ENCODE peak calls at places on chromosomes 12 and 14, in six cellular contexts. One of them, this sample, is unnamed. For H3K27me3, the result is how much of the 10 kb centered on the place peaks cover.

GRCh38 chr12:25806271-25806670 is 152.2 kb upstream of the RASSF8 start:
- DNase-seq in upper lobe of right lung: no peak
- DNase-seq in cardiac muscle cell: no peak
- DNase-seq in stomach: no peak
- DNase-seq in BJ: peak
- DNase-seq in hepatocyte: no peak
- DNase-seq in this sample: peak

GRCh38 chr14:25231006-25231405 is 181.1 kb upstream of the STXBP6 start:
- DNase-seq in upper lobe of right lung: no peak
- DNase-seq in cardiac muscle cell: no peak
- DNase-seq in stomach: peak
- DNase-seq in BJ: no peak
- DNase-seq in hepatocyte: no peak
- DNase-seq in this sample: no peak

GRCh38 chr12:15794196-15794595 is 5.0 kb upstream of the EPS8 start:
- DNase-seq in upper lobe of right lung: no peak
- DNase-seq in cardiac muscle cell: no peak
- DNase-seq in stomach: no peak
- DNase-seq in BJ: no peak
- DNase-seq in hepatocyte: no peak
- DNase-seq in this sample: no peak

GRCh38 chr14:61547186-61548121 is 147.9 kb upstream of the HIF1A start:
- DNase-seq in upper lobe of right lung: no peak
- DNase-seq in cardiac muscle cell: no peak
- DNase-seq in stomach: no peak
- DNase-seq in BJ: no peak
- DNase-seq in hepatocyte: peak
- DNase-seq in this sample: peak

GRCh38 chr12:93778306-93778705 is 101.1 kb downstream of the CRADD start:
- DNase-seq in upper lobe of right lung: no peak
- DNase-seq in cardiac muscle cell: no peak
- DNase-seq in stomach: no peak
- DNase-seq in BJ: peak
- DNase-seq in hepatocyte: peak
- DNase-seq in this sample: peak

GRCh38 chr12:95182868-95183415 is 34.3 kb downstream of the FGD6 start:
- DNase-seq in upper lobe of right lung: no peak
- DNase-seq in cardiac muscle cell: no peak
- DNase-seq in stomach: no peak
- DNase-seq in BJ: no peak
- DNase-seq in hepatocyte: no peak
- DNase-seq in this sample: peak

GRCh38 chr14:93716410-93717221 is 71.7 kb downstream of the PRIMA1 start:
- DNase-seq in upper lobe of right lung: no peak
- DNase-seq in cardiac muscle cell: no peak
- DNase-seq in stomach: no peak
- DNase-seq in BJ: no peak
- DNase-seq in hepatocyte: no peak
- DNase-seq in this sample: no peak

GRCh38 chr12:53174881-53175491 is 5.5 kb upstream of the ZNF740 start:
- DNase-seq in upper lobe of right lung: no peak
- DNase-seq in cardiac muscle cell: peak
- DNase-seq in stomach: no peak
- DNase-seq in BJ: no peak
- DNase-seq in hepatocyte: peak
- DNase-seq in this sample: peak

GRCh38 chr12:52041695-52042123 is 9.5 kb upstream of the NR4A1 start:
- DNase-seq in upper lobe of right lung: no peak
- DNase-seq in cardiac muscle cell: peak
- DNase-seq in stomach: peak
- DNase-seq in BJ: no peak
- DNase-seq in hepatocyte: peak
- DNase-seq in this sample: no peak

GRCh38 chr12:14613718-14614117 is 46.0 kb upstream of the PLBD1 start:
- DNase-seq in upper lobe of right lung: no peak
- DNase-seq in cardiac muscle cell: no peak
- DNase-seq in stomach: no peak
- DNase-seq in BJ: no peak
- DNase-seq in hepatocyte: no peak
- DNase-seq in this sample: peak

GRCh38 chr12:14612250-14612649 is 44.6 kb upstream of the PLBD1 start:
- DNase-seq in upper lobe of right lung: no peak
- DNase-seq in cardiac muscle cell: no peak
- DNase-seq in stomach: no peak
- DNase-seq in BJ: no peak
- DNase-seq in hepatocyte: no peak
- DNase-seq in this sample: no peak

GRCh38 chr12:14614704-14615121 is 47.0 kb upstream of the PLBD1 start:
- DNase-seq in upper lobe of right lung: no peak
- DNase-seq in cardiac muscle cell: no peak
- DNase-seq in stomach: no peak
- DNase-seq in BJ: no peak
- DNase-seq in hepatocyte: no peak
- DNase-seq in this sample: peak

GRCh38 chr12:14612895-14613294 is 45.2 kb upstream of the PLBD1 start:
- DNase-seq in upper lobe of right lung: no peak
- DNase-seq in cardiac muscle cell: no peak
- DNase-seq in stomach: no peak
- DNase-seq in BJ: no peak
- DNase-seq in hepatocyte: no peak
- DNase-seq in this sample: no peak

GRCh38 chr12:14611640-14612203 is 44.0 kb upstream of the PLBD1 start:
- DNase-seq in upper lobe of right lung: no peak
- DNase-seq in cardiac muscle cell: no peak
- DNase-seq in stomach: no peak
- DNase-seq in BJ: no peak
- DNase-seq in hepatocyte: no peak
- DNase-seq in this sample: no peak
- H3K4me3 ChIP-seq in upper lobe of right lung: no peak
- H3K4me3 ChIP-seq in cardiac muscle cell: no peak
- H3K4me3 ChIP-seq in stomach: no peak
- H3K4me3 ChIP-seq in BJ: no peak
- H3K4me3 ChIP-seq in hepatocyte: no peak
- H3K4me3 ChIP-seq in this sample: no peak

GRCh38 chr14:99029916-99030305 is 242.1 kb downstream of the BCL11B start:
- DNase-seq in upper lobe of right lung: no peak
- DNase-seq in cardiac muscle cell: no peak
- DNase-seq in stomach: no peak
- DNase-seq in BJ: no peak
- DNase-seq in hepatocyte: no peak
- DNase-seq in this sample: no peak

GRCh38 chr14:99028041-99028440 is 244.0 kb downstream of the BCL11B start:
- DNase-seq in upper lobe of right lung: no peak
- DNase-seq in cardiac muscle cell: no peak
- DNase-seq in stomach: no peak
- DNase-seq in BJ: no peak
- DNase-seq in hepatocyte: no peak
- DNase-seq in this sample: no peak

GRCh38 chr14:99028521-99028920 is 243.5 kb downstream of the BCL11B start:
- DNase-seq in upper lobe of right lung: no peak
- DNase-seq in cardiac muscle cell: no peak
- DNase-seq in stomach: no peak
- DNase-seq in BJ: no peak
- DNase-seq in hepatocyte: no peak
- DNase-seq in this sample: no peak

GRCh38 chr14:99029150-99029915 is 242.7 kb downstream of the BCL11B start:
- DNase-seq in upper lobe of right lung: no peak
- DNase-seq in cardiac muscle cell: no peak
- DNase-seq in stomach: no peak
- DNase-seq in BJ: no peak
- DNase-seq in hepatocyte: no peak
- DNase-seq in this sample: no peak

GRCh38 chr14:99030436-99030835 is 241.6 kb downstream of the BCL11B start:
- DNase-seq in upper lobe of right lung: no peak
- DNase-seq in cardiac muscle cell: no peak
- DNase-seq in stomach: no peak
- DNase-seq in BJ: no peak
- DNase-seq in hepatocyte: no peak
- DNase-seq in this sample: no peak
- H3K27me3 ChIP-seq in upper lobe of right lung: under half
- H3K27me3 ChIP-seq in cardiac muscle cell: under half
- H3K27me3 ChIP-seq in stomach: under half
- H3K27me3 ChIP-seq in BJ: under half
- H3K27me3 ChIP-seq in hepatocyte: under half
- H3K27me3 ChIP-seq in this sample: under half

DNA sequence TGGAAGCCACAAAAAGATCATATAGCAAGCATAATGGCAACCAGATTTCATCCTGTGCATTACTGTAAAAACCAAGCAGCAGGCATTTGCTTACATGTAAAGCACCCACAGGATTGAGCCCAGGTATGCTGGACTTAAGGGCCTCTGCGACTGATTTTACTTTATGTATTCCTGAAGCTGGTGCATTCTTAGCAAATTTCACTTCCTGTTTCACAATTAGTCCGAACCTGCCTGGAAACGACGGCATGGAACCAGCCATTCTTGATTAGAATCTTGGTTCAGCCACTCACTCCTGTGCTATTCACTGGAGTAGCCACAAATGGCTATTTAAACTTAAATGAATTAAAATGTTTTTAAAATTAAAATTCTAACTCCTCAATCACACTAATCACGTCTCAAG is 239.2 kb downstream of the NUAK1 start:
- DNase-seq in upper lobe of right lung: no peak
- DNase-seq in cardiac muscle cell: no peak
- DNase-seq in stomach: no peak
- DNase-seq in BJ: no peak
- DNase-seq in hepatocyte: no peak
- DNase-seq in this sample: peak
- TF ChIP-seq CTCF in upper lobe of right lung: no peak
- TF ChIP-seq CTCF in cardiac muscle cell: no peak
- TF ChIP-seq CTCF in stomach: no peak
- TF ChIP-seq CTCF in BJ: no peak
- TF ChIP-seq CTCF in hepatocyte: no peak
- TF ChIP-seq CTCF in this sample: no peak

GRCh38 chr12:46126050-46126727 is 135.8 kb upstream of the SCAF11 start:
- DNase-seq in upper lobe of right lung: no peak
- DNase-seq in cardiac muscle cell: no peak
- DNase-seq in stomach: no peak
- DNase-seq in BJ: no peak
- DNase-seq in hepatocyte: no peak
- DNase-seq in this sample: peak
- H3K4me3 ChIP-seq in upper lobe of right lung: no peak
- H3K4me3 ChIP-seq in cardiac muscle cell: no peak
- H3K4me3 ChIP-seq in stomach: peak
- H3K4me3 ChIP-seq in BJ: no peak
- H3K4me3 ChIP-seq in hepatocyte: no peak
- H3K4me3 ChIP-seq in this sample: no peak

GRCh38 chr14:100895411-100895810 is 8.1 kb downstream of the RTL1 start:
- DNase-seq in upper lobe of right lung: no peak
- DNase-seq in cardiac muscle cell: no peak
- DNase-seq in stomach: no peak
- DNase-seq in BJ: no peak
- DNase-seq in hepatocyte: no peak
- DNase-seq in this sample: no peak
- H3K27me3 ChIP-seq in upper lobe of right lung: under half
- H3K27me3 ChIP-seq in cardiac muscle cell: under half
- H3K27me3 ChIP-seq in stomach: under half
- H3K27me3 ChIP-seq in BJ: under half
- H3K27me3 ChIP-seq in hepatocyte: under half
- H3K27me3 ChIP-seq in this sample: under half

GRCh38 chr14:97426776-97427175 is 629.6 kb downstream of the VRK1 start:
- DNase-seq in upper lobe of right lung: no peak
- DNase-seq in cardiac muscle cell: no peak
- DNase-seq in stomach: no peak
- DNase-seq in BJ: no peak
- DNase-seq in hepatocyte: no peak
- DNase-seq in this sample: no peak
- TF ChIP-seq CTCF in upper lobe of right lung: no peak
- TF ChIP-seq CTCF in cardiac muscle cell: no peak
- TF ChIP-seq CTCF in stomach: no peak
- TF ChIP-seq CTCF in BJ: no peak
- TF ChIP-seq CTCF in hepatocyte: no peak
- TF ChIP-seq CTCF in this sample: no peak

DNA sequence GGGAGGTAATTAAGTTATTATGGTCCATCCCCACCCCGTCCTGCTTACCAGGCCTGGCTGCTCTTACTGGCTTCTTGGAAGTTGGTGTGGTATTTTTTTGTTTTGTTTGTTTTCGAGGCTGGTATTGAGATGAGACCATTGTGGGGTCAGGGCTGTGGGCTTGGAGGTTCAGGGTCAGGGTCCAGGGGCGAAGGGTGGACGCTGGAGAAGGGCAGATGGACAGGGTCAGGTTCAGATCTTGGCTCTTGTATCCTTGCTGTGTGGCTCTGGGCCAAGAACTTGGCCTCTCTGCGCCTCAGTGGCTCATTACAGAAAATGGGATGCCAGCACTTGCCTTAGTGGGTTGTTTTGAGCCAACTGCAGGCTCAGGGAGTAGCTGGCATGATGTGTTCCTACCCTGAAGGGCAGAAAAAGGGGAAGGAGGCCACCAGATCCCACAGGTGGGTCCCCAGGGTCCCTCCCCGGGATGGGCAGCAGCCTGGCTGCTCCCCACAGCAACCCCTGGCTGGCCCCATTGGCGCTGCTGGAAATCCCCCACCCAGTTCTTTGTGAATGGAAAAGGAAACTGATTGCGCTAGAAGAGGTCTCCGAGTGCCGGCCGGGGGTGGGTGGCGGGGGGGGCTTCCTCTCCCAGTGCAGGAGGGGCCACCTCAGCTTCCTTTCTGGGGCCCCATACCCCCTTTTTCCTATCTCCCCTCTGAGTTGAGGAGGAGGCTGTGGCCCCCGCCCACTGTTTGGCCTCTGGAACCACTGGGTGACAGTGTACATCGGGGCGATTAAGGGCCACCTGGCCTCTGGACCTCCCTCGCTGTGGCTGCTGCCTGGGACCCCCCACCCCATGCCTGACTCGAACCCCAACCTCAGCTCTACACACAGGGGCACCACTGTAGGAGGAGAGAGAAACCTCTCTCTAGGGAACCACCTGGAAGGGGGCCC is 25.0 kb downstream of the SH2B3 start:
- DNase-seq in upper lobe of right lung: no peak
- DNase-seq in cardiac muscle cell: no peak
- DNase-seq in stomach: no peak
- DNase-seq in BJ: no peak
- DNase-seq in hepatocyte: no peak
- DNase-seq in this sample: no peak
- H3K4me3 ChIP-seq in upper lobe of right lung: no peak
- H3K4me3 ChIP-seq in cardiac muscle cell: no peak
- H3K4me3 ChIP-seq in stomach: no peak
- H3K4me3 ChIP-seq in BJ: no peak
- H3K4me3 ChIP-seq in hepatocyte: no peak
- H3K4me3 ChIP-seq in this sample: no peak

DNA sequence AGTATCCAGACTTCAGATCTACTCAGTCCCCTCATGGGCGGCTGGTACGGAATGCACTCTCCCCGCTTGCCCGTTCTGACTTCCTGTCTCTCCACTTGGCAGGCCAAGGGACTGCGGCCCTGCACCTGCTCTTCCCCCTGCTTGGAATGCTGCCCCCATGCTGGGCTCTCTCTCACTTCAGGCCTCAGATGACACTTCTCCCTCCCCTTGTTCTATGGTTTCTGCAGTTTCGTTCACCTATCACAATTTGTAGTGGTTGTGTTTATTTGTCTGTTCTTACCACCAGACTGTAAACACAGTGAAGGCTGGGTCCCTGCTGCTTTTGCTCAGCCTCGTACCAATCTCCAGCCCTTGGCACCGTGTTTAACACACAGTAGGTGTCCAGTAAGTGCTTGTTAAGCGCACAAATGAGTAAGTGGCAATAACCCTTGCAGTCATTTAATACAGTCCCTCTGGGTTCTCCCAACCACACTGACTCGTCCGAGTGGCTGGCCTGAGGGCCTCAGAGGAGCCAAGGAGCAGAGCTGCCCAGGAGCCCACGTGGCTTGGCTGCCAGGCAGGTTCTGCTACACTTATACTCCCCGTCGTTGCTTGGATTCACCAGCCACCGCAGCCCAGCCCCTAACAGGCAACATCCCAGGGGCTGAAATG is 11.8 kb downstream of the SLC6A12 start:
- DNase-seq in upper lobe of right lung: peak
- DNase-seq in cardiac muscle cell: no peak
- DNase-seq in stomach: no peak
- DNase-seq in BJ: no peak
- DNase-seq in hepatocyte: no peak
- DNase-seq in this sample: no peak
- H3K27me3 ChIP-seq in upper lobe of right lung: under half
- H3K27me3 ChIP-seq in cardiac muscle cell: half or more
- H3K27me3 ChIP-seq in stomach: under half
- H3K27me3 ChIP-seq in BJ: under half
- H3K27me3 ChIP-seq in hepatocyte: under half
- H3K27me3 ChIP-seq in this sample: under half